ENCODE peak calls at places on chromosomes 11 and 22, in seven cellular contexts. Y is activated CD4-positive, alpha-beta memory T cell treated with anti-CD3 and anti-CD28 coated beads for 36 hours; H is dorsolateral prefrontal cortex; C is NCI-H460; Z is sigmoid colon; V is Peyer's patch; T is C1 segment of cervical spinal cord. L is an unnamed sample.

GRCh38 chr22:46070722-46071450 is 79.4 kb upstream of the PPARA start:
- DNase-seq in T (no peak), H (peak), C (peak), Y (peak), Z (peak), V (peak), L (no peak)

GRCh38 chr22:26476705-26477340 is 6.8 kb downstream of the HPS4 start:
- DNase-seq in Y (no peak), T (no peak), Z (no peak), C (no peak), H (no peak), V (no peak), L (no peak)

GRCh38 chr22:44516841-44517240 is 18.8 kb upstream of the RTL6 start:
- DNase-seq in H (no peak), Y (no peak), C (no peak), Z (no peak), T (no peak), V (no peak), L (no peak)

GRCh38 chr22:49377306-49377705 is 450.4 kb downstream of the BRD1 start:
- DNase-seq in C (no peak), Z (no peak), H (no peak), T (no peak), Y (no peak), V (no peak), L (no peak)

GRCh38 chr22:39474351-39474991 is 17.7 kb downstream of the MGAT3 start:
- DNase-seq in H (no peak), V (peak), Y (no peak), C (no peak), T (no peak), Z (no peak), L (no peak)

GRCh38 chr11:29629281-29629680 is 387.5 kb downstream of the KCNA4 start:
- DNase-seq in C (no peak), T (no peak), Y (no peak), H (no peak), V (no peak), Z (no peak), L (no peak)

GRCh38 chr11:59267196-59267595 is 54.5 kb upstream of the MPEG1 start:
- DNase-seq in H (no peak), C (no peak), V (no peak), Y (no peak), Z (no peak), T (no peak), L (no peak)

GRCh38 chr11:100851129-100851528 is 164.0 kb downstream of the ARHGAP42 start:
- DNase-seq in V (no peak), T (no peak), H (no peak), Z (no peak), C (no peak), Y (no peak), L (no peak)

GRCh38 chr11:117750357-117750756 is 46.7 kb downstream of the DSCAML1 start:
- DNase-seq in T (no peak), Y (no peak), V (no peak), Z (peak), H (no peak), C (no peak), L (no peak)

GRCh38 chr11:73001615-73002014 is 140.5 kb downstream of the FCHSD2 start:
- DNase-seq in C (no peak), V (no peak), T (no peak), H (no peak), Z (no peak), Y (no peak), L (no peak)